ENCODE peak calls at places on chromosomes 7 and 10, in six cellular contexts. U, M, Z, C, Y and I are unnamed samples.

GRCh38 chr10:68562666-68563522 is 2.8 kb downstream of the TET1 start:
- DNase-seq in U (peak; percentile 15), M (no peak), Z (no peak), C (no peak), Y (peak; percentile 16), I (peak; percentile 22)

GRCh38 chr7:24788956-24789576 is 31.8 kb upstream of the GSDME start:
- DNase-seq in U (no peak), M (no peak), Z (no peak), C (no peak), Y (no peak), I (no peak)

GRCh38 chr7:133601607-133602006 is 348.7 kb downstream of the EXOC4 start:
- DNase-seq in U (no peak), M (no peak), Z (no peak), C (no peak), Y (no peak), I (no peak)

GRCh38 chr7:44490351-44491200 is at the start of gene NUDCD3:
- DNase-seq in U (peak; percentile 78), M (peak; percentile 91), Z (peak; percentile 93), C (peak; percentile 86), Y (peak; percentile 87), I (peak; percentile 75)

GRCh38 chr7:78014401-78014800 is 215.8 kb downstream of the PHTF2 start:
- DNase-seq in U (no peak), M (no peak), Z (no peak), C (no peak), Y (no peak), I (no peak)

GRCh38 chr7:55570939-55571338 is 1.4 kb downstream of the VOPP1 start:
- DNase-seq in U (no peak), M (no peak), Z (no peak), C (no peak), Y (no peak), I (no peak)

GRCh38 chr10:131313377-131313776 is 1.9 kb upstream of the TCERG1L start:
- DNase-seq in U (no peak), M (no peak), Z (no peak), C (no peak), Y (no peak), I (no peak)

GRCh38 chr7:129277629-129278028 is 52.8 kb downstream of the AHCYL2 start:
- DNase-seq in U (no peak), M (no peak), Z (no peak), C (no peak), Y (no peak), I (no peak)

GRCh38 chr7:91812388-91812787 is 68.1 kb downstream of the MTERF1 start:
- DNase-seq in U (no peak), M (no peak), Z (no peak), C (no peak), Y (no peak), I (no peak)

GRCh38 chr7:2525161-2525930 is 5.8 kb downstream of the LFNG start:
- DNase-seq in U (no peak), M (no peak), Z (no peak), C (no peak), Y (peak; percentile 67), I (no peak)

GRCh38 chr10:21993360-21994001 is 10.0 kb downstream of the DNAJC1 start:
- DNase-seq in U (no peak), M (no peak), Z (no peak), C (no peak), Y (no peak), I (no peak)

GRCh38 chr10:34637419-34637911 is 177.6 kb downstream of the PARD3 start:
- DNase-seq in U (peak; percentile 86), M (peak; percentile 83), Z (peak; percentile 73), C (peak; percentile 78), Y (peak; percentile 36), I (peak; percentile 84)

GRCh38 chr7:16727736-16728135 is 25.8 kb upstream of the TSPAN13 start:
- DNase-seq in U (no peak), M (no peak), Z (no peak), C (no peak), Y (no peak), I (no peak)

GRCh38 chr10:131747251-131747650 is 153.6 kb upstream of the PPP2R2D start:
- DNase-seq in U (no peak), M (no peak), Z (peak; percentile 32), C (no peak), Y (no peak), I (no peak)

DNA sequence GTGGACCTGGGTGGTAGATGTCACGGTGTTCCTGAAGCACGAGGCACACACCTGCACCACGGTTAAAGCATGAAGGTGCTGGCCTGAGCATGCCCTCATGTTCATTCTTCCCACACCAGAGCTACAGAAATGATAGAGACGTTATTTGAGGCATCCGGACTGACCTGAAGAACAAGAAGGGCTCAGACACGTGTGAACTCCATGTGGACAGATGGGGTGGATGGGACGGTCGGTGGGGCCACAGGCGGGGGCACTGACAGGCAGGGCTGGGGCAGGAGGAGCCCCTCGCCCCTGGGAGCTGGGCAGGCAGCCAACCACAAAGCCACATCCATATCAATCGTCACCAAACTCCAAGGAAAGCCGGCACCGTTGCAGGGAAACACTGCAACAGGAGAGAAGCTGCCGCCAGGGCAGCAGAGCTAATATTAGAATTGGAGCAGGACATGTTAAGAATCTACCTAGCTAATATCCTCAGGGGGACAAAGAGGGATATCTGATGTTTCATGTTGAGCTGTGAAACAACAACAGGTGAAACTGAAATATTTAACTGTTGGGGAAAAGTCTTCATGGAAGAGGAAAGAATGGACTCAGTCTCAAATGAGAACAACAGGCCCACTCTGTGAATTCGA is 37.8 kb upstream of the DIP2C start:
- DNase-seq in U (no peak), M (no peak), Z (no peak), C (no peak), Y (no peak), I (no peak)
- TF ChIP-seq CTCF in U (no peak), M (no peak), Z (no peak), C (no peak), Y (no peak), I (no peak)

GRCh38 chr10:114304017-114304565 is 65.0 kb downstream of the VWA2 start:
- DNase-seq in U (peak; percentile 87), M (peak; percentile 74), Z (peak; percentile 79), C (peak; percentile 92), Y (peak; percentile 74), I (peak; percentile 84)
- TF ChIP-seq CTCF in U (peak; percentile 70), M (peak; percentile 45), Z (peak; percentile 79), C (peak; percentile 62), Y (peak; percentile 82), I (peak; percentile 60)

DNA sequence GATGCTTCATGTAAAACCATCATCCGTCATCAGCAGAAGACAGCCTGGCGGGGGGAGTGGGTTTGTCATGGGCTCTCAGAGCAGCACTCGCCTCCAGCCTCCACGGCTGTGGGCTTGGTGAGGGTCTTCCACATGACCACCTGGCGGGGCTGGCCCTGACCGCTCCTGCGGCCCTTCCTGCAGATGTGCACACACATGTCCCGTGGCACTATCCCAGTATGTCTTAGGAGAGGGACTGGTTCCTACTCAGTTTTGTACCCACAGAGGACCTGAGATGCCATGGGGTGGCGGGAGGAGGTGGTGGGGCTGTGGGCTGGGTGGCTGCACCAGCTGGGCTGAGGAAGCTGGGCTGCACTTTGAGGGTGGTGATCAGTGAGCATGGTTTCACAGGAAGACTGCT is 4.7 kb downstream of the IDI2 start:
- DNase-seq in U (no peak), M (no peak), Z (no peak), C (no peak), Y (no peak), I (no peak)
- TF ChIP-seq CTCF in U (no peak), M (no peak), Z (no peak), C (no peak), Y (no peak), I (no peak)

DNA sequence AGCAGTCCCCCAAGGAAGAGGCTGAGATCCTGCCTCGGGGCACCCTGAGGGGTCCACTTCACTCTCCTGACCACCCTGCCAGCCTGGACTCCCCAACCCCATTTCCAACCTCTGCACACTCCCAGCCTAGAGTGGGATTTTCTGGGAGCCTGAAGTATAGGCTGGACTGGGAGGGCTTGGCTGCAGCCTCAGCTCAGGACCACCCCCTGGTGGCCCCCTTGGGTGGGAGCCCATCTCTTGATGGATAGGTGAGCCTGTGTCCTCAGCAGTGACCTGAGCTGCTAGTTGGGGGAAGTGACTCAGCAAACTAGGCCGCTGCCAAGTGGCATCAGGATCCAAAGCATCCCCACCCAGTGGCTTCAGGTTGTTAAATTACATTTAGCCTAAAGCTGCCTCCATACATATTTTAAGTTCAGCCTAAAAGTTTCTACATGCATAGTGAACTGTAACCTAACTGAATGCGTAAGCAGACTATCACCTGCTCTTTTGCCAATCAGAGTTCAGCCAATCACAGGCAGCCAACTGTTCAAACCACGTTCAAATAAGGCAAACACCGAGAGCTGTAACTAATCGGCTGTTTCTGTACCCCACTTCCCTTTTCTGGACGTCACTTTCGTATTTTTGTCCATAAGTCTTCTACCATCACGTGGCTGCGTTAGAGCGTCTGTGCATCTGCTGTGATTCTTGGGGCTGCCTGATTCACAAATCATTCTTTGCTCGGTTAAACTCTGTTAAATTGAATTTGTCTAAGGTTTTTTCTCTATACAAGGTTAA is 144.0 kb downstream of the PLPP4 start:
- DNase-seq in U (peak; percentile 53), M (peak; percentile 28), Z (no peak), C (peak; percentile 15), Y (no peak), I (peak; percentile 46)
- TF ChIP-seq CTCF in U (peak; percentile 55), M (no peak), Z (no peak), C (no peak), Y (no peak), I (peak; percentile 58)

GRCh38 chr10:117318909-117319308 is 56.3 kb downstream of the PDZD8 start:
- DNase-seq in U (no peak), M (no peak), Z (no peak), C (no peak), Y (no peak), I (no peak)
- TF ChIP-seq CTCF in U (peak; percentile 33), M (peak; percentile 11), Z (peak; percentile 20), C (no peak), Y (peak; percentile 6), I (peak; percentile 56)